ENCODE peak calls at places on chromosomes 2 and 18, in five cellular contexts. K, P, R, M and F are unnamed samples. For H3K36me3, the result is how much of the 10 kb centered on the place peaks cover.

GRCh38 chr2:240837621-240838020 is 17.6 kb upstream of the KIF1A start:
- DNase-seq in P (no peak), K (no peak), M (no peak), R (no peak), F (no peak)

GRCh38 chr2:40043191-40043590 is 264.1 kb upstream of the THUMPD2 start:
- DNase-seq in K (no peak), R (no peak), M (no peak), P (no peak), F (no peak)

GRCh38 chr18:55839350-55839749 is 251.4 kb upstream of the TCF4 start:
- DNase-seq in K (no peak), P (no peak), R (no peak), M (no peak), F (no peak)

GRCh38 chr2:166375205-166375735 is 474 bp downstream of the SCN9A start:
- DNase-seq in M (peak), P (no peak), K (no peak), R (no peak), F (peak)

GRCh38 chr2:225556461-225556860 is 157.0 kb downstream of the NYAP2 start:
- DNase-seq in P (no peak), K (no peak), R (no peak), M (no peak), F (no peak)

GRCh38 chr2:182587831-182588230 is 128.2 kb upstream of the DNAJC10 start:
- DNase-seq in M (no peak), K (no peak), P (no peak), R (no peak), F (no peak)

GRCh38 chr2:22494156-22494555 is 890.8 kb upstream of the KLHL29 start:
- DNase-seq in R (no peak), M (no peak), P (no peak), K (no peak), F (no peak)

GRCh38 chr18:23585007-23585871 is 1.1 kb downstream of the NPC1 start:
- DNase-seq in R (no peak), K (no peak), P (no peak), M (peak), F (peak)

GRCh38 chr2:10382313-10383061 is 65.6 kb downstream of the ODC1 start:
- DNase-seq in M (no peak), K (peak), R (peak), P (no peak), F (peak)

GRCh38 chr2:173090973-173091660 is 15.5 kb downstream of the MAP3K20 start:
- DNase-seq in K (no peak), R (peak), M (no peak), P (no peak), F (no peak)
- TF ChIP-seq CTCF in K (no peak), R (no peak), M (no peak), P (no peak), F (no peak)

GRCh38 chr2:97769308-97769707 is 55.9 kb downstream of the ZAP70 start:
- DNase-seq in R (no peak), P (no peak), K (no peak), M (no peak), F (no peak)

GRCh38 chr2:97764559-97765263 is 51.3 kb downstream of the ZAP70 start:
- DNase-seq in P (no peak), M (no peak), K (no peak), R (no peak), F (no peak)

GRCh38 chr2:97766567-97766966 is 53.2 kb downstream of the ZAP70 start:
- DNase-seq in P (no peak), R (no peak), M (no peak), K (no peak), F (no peak)

GRCh38 chr2:97763176-97763845 is 49.9 kb downstream of the ZAP70 start:
- DNase-seq in M (no peak), R (no peak), P (no peak), K (no peak), F (no peak)

GRCh38 chr2:97765933-97766332 is 52.6 kb downstream of the ZAP70 start:
- DNase-seq in K (no peak), R (no peak), P (no peak), M (no peak), F (no peak)
- H3K36me3 ChIP-seq in K (under half), R (half or more), P (under half), M (under half), F (under half)

DNA sequence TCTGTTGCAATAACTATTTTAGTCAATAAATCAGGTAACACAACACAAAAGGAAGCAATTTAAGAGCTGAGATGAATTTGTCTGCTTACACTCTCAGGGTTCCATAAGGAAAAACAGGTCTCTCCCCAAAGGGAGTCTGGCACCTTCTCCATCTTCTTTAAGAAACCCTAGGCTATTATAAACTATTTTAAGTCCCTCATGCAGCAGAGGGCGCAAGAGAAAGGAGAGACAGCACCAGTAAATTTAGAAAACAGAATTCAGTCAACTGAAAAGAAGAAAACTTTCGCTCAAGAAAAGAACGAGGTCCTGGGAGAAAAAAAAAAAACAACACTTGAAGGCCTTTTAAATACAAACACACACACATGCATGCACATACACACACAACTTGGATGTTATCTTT is 19.1 kb downstream of the SULT1C4 start:
- DNase-seq in K (no peak), P (no peak), R (peak), M (no peak), F (no peak)
- TF ChIP-seq CTCF in K (no peak), P (no peak), R (no peak), M (no peak), F (no peak)

GRCh38 chr18:79723628-79724027 is 44.0 kb downstream of the CTDP1 start:
- DNase-seq in K (no peak), P (no peak), M (no peak), R (no peak), F (no peak)

GRCh38 chr18:79725486-79725885 is 45.9 kb downstream of the CTDP1 start:
- DNase-seq in K (no peak), M (no peak), R (no peak), P (no peak), F (no peak)

GRCh38 chr18:79726721-79727120 is 47.1 kb downstream of the CTDP1 start:
- DNase-seq in P (no peak), R (no peak), K (no peak), M (no peak), F (no peak)

GRCh38 chr18:79723036-79723435 is 43.4 kb downstream of the CTDP1 start:
- DNase-seq in R (no peak), P (no peak), M (no peak), K (no peak), F (no peak)

DNA sequence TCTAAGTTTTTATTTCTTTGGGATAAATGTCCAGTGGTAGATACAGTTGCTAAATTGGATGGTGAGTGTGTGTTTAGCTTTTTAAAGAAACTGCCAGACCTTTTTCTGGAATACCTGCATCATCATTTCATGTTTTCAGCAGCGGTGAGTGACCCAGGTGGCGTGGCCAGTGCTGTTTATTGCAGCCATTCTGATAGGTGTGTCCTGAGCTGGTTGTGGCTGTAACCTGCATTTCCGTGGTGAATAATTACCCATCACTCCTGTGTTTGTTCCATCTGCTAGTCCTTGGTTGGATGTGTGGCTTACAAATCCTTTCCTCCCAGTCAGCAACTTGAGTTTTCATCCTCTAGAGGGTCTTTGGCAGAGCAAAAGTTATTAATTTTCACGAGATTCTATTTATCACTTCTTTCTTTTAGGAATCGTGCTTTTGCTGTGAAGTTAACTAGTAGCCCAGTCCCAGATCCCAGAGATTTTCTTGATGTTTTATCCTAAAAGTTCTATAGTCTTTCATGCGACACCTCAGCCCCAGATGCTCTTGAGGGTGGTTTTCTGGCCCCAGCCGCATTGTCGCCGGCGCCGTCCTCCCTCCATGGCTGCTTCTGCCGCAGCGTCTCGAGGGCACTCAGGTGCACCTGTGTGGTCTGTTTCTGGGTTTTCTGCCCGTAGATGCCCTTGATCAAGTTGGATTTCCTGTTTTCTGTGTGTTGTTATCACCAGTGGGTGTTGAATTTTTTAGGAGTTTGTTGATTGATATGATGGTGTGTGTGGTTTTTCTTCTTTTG is 44.9 kb downstream of the CTDP1 start:
- DNase-seq in M (no peak), P (no peak), R (no peak), K (no peak), F (no peak)
- H3K36me3 ChIP-seq in M (under half), P (under half), R (half or more), K (under half), F (under half)

DNA sequence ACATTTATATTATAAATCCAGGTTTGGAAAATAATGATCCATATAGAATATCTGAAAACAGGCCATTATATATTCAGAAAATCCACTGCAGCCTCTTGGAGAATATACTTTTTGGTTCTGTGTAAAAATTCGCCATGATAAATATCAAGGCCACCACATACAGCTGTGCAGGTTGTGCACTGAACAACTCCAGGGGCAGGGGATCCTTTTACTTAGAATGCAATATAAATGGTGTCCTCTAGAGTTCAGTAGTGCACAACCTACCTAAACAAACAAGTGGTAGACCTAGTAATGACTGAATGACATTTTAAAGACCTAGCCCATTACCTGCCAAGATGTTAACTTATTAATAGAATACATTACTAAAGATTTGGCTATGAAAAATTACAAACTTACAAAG is 22.4 kb downstream of the MOGAT1 start:
- DNase-seq in K (no peak), P (no peak), M (peak), R (no peak), F (no peak)
- TF ChIP-seq CTCF in K (no peak), P (no peak), M (peak), R (no peak), F (no peak)

GRCh38 chr2:105099153-105099552 is 61.3 kb downstream of the MRPS9 start:
- DNase-seq in M (no peak), P (no peak), K (no peak), R (no peak), F (no peak)
- H3K36me3 ChIP-seq in M (under half), P (under half), K (under half), R (half or more), F (under half)

GRCh38 chr2:233384811-233385488 is 30.7 kb downstream of the DGKD start:
- DNase-seq in M (no peak), P (no peak), K (no peak), R (no peak), F (no peak)
- TF ChIP-seq CTCF in M (no peak), P (no peak), K (no peak), R (no peak), F (no peak)

GRCh38 chr2:117949800-117950199 is 64.1 kb downstream of the CCDC93 start:
- DNase-seq in P (no peak), K (no peak), R (no peak), M (no peak), F (no peak)
- H3K36me3 ChIP-seq in P (under half), K (half or more), R (half or more), M (under half), F (under half)